ENCODE peak calls at places on chromosomes 16 and 17, in seven cellular contexts. Y is transverse colon, Q is stomach, U is endothelial cell of umbilical vein, I is sigmoid colon, K is prostate gland, G is breast epithelium. D is an unnamed sample. For H3K27me3, the result is how much of the 10 kb centered on the place peaks cover.

GRCh38 chr16:58377932-58378331 is 14.3 kb upstream of the GINS3 start:
- DNase-seq in I (no peak), U (peak), K (no peak), G (no peak), Y (no peak), Q (no peak), D (no peak)

GRCh38 chr16:87653234-87653633 is 50.9 kb downstream of the JPH3 start:
- DNase-seq in I (no peak), U (no peak), Q (no peak), K (no peak), Y (no peak), G (no peak), D (no peak)

GRCh38 chr16:67548265-67549126 is 13.8 kb upstream of the CTCF start:
- DNase-seq in Y (no peak), U (peak), G (no peak), K (no peak), Q (no peak), I (peak), D (peak)

GRCh38 chr17:17393976-17394375 is 82.8 kb upstream of the MED9 start:
- DNase-seq in Q (no peak), K (no peak), G (no peak), U (no peak), Y (no peak), I (no peak), D (peak)

GRCh38 chr16:24041834-24042631 is 206.2 kb downstream of the PRKCB start:
- DNase-seq in U (peak), G (no peak), I (no peak), Y (peak), Q (peak), K (peak), D (peak)

GRCh38 chr16:13376174-13376573 is 474.8 kb downstream of the SHISA9 start:
- DNase-seq in K (no peak), G (no peak), U (no peak), I (no peak), Q (no peak), Y (no peak), D (no peak)

GRCh38 chr16:23807028-23807427 is 28.8 kb upstream of the PRKCB start:
- DNase-seq in Y (no peak), K (no peak), I (no peak), U (no peak), G (no peak), Q (no peak), D (peak)

GRCh38 chr17:14306602-14307001 is 5.7 kb downstream of the HS3ST3B1 start:
- DNase-seq in U (no peak), K (no peak), Y (no peak), Q (no peak), G (no peak), I (no peak), D (no peak)

GRCh38 chr16:48950184-48950583 is 331.5 kb downstream of the CBLN1 start:
- DNase-seq in U (no peak), I (no peak), G (no peak), Y (no peak), K (no peak), Q (no peak), D (no peak)

GRCh38 chr17:55434721-55435120 is 13.1 kb upstream of the MMD start:
- DNase-seq in I (no peak), G (no peak), Y (no peak), Q (no peak), U (no peak), K (no peak), D (no peak)

GRCh38 chr17:82775033-82775823 is 23.4 kb downstream of the TBCD start:
- DNase-seq in I (peak), Y (peak), K (peak), G (peak), U (peak), Q (peak), D (peak)

GRCh38 chr17:37392024-37392590 is 14.5 kb downstream of the ACACA start:
- DNase-seq in I (no peak), Q (no peak), U (no peak), G (no peak), K (no peak), Y (no peak), D (no peak)

GRCh38 chr17:57921342-57921741 is 33.9 kb downstream of the CUEDC1 start:
- DNase-seq in K (no peak), U (no peak), Y (no peak), I (peak), Q (no peak), G (no peak), D (no peak)

GRCh38 chr16:70399951-70400350 is 38.9 kb downstream of the ST3GAL2 start:
- DNase-seq in U (no peak), Y (no peak), Q (no peak), G (no peak), I (no peak), K (no peak), D (no peak)

GRCh38 chr16:14164916-14165684 is 94.0 kb downstream of the MRTFB start:
- DNase-seq in Q (no peak), K (no peak), U (no peak), Y (no peak), G (no peak), I (no peak), D (no peak)

GRCh38 chr16:89785523-89786155 is 30.8 kb downstream of the FANCA start:
- DNase-seq in Y (peak), K (no peak), I (no peak), Q (no peak), U (no peak), G (no peak), D (no peak)

GRCh38 chr17:608911-609882 is 105.4 kb downstream of the VPS53 start:
- DNase-seq in Q (no peak), Y (no peak), U (no peak), I (no peak), K (no peak), G (no peak), D (no peak)

GRCh38 chr17:59413014-59413725 is 81.7 kb downstream of the YPEL2 start:
- DNase-seq in G (no peak), Q (no peak), I (no peak), K (no peak), Y (no peak), U (no peak), D (no peak)

GRCh38 chr17:80765241-80766022 is 220.8 kb downstream of the RPTOR start:
- DNase-seq in Q (no peak), Y (no peak), G (no peak), K (no peak), I (peak), U (no peak), D (no peak)

GRCh38 chr17:64455993-64456885 is 7.3 kb downstream of the MILR1 start:
- DNase-seq in I (no peak), Y (no peak), U (no peak), K (no peak), Q (no peak), G (no peak), D (no peak)

GRCh38 chr17:44079877-44080821 is 9.6 kb downstream of the G6PC3 start:
- DNase-seq in Q (no peak), U (no peak), Y (no peak), G (no peak), I (no peak), K (no peak), D (no peak)

GRCh38 chr17:1907818-1908698 is 78.3 kb downstream of the RPA1 start:
- DNase-seq in I (no peak), K (no peak), G (no peak), U (peak), Y (no peak), Q (no peak), D (no peak)

GRCh38 chr17:28552201-28552999 is at the start of gene UNC119:
- DNase-seq in Y (peak), K (peak), Q (peak), U (peak), I (peak), G (peak), D (peak)

DNA sequence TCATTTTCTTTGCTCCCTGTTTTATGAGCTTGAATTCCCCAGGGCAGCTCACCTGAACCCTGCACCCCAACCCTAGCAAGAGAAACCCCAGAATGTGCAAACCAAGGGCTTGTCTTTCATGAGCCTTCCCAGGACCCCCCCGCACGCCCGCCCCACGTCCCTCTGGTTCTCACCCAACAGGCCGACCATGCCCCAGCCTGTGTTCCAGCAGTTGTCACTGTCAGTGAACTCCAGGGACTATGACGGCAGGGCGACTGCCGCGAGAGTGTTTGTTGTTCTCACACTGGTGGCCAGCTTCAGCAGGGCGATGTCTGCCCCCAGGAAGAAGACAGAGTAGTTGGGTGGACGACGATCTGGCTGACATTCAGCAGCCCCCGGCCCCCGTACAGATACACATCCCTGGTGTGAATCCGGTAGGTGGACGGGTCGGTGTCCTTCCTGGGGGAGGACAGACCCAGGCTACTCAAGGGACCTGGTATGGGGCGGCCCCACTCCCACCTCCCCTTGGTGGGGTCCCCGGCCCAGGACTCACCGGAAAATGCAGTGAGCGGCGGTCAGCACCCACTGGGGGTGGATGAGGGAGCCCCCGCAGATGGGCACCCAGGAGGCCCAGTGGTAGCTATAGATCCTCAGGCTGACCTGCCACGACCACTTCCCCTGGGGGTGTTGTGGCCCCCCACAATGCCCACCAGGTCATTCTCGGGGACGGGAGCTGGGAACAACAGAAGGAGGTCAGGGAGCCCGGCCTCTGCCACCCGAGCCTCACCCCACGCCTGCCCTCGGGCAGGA is 20.1 kb downstream of the TPSD1 start:
- DNase-seq in K (no peak), U (no peak), I (no peak), Q (no peak), Y (no peak), G (no peak), D (no peak)
- H3K27me3 ChIP-seq in K (under half), U (under half), I (under half), Q (half or more), Y (under half), G (under half), D (half or more)

DNA sequence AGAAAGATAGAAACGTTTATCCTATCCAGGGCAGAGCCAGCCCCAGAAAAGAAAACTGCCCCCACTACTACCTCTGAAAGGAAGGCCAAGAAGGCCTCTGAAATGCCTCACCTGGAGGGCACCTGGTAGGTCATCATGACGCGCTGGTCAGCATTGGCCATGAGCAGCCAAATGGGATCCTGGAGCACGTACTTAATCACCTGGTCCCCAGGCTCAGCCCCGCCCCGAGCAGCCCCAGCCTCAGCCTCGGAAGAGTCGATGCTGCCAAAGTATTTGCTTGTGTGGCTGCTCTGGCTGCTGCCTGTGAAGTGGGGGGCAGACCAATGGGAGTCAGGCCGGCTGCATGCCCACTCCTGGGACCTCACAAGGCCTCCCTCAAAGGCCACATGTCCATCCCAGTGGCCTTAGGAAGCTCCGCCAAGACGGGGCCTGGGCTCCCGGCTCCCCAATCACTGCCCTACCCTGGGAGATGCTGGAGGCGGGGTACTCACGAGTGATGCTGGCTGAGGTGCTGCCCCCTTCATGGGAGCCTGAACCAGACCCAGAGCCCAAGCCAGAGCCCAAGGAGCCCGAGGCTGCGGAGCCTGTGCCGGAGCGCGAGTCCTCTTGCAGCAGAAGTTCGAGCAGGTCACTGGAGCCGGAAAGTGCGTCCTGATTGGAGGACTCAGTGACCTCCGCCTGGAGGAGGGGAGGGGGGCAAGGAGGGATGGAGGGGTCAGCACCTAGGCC is 9.9 kb downstream of the PER1 start:
- DNase-seq in K (no peak), Q (no peak), U (no peak), G (no peak), I (peak), Y (no peak), D (no peak)
- TF ChIP-seq POLR2A in K (no peak), Q (no peak), U (no peak), G (no peak), I (no peak), Y (no peak), D (no peak)

DNA sequence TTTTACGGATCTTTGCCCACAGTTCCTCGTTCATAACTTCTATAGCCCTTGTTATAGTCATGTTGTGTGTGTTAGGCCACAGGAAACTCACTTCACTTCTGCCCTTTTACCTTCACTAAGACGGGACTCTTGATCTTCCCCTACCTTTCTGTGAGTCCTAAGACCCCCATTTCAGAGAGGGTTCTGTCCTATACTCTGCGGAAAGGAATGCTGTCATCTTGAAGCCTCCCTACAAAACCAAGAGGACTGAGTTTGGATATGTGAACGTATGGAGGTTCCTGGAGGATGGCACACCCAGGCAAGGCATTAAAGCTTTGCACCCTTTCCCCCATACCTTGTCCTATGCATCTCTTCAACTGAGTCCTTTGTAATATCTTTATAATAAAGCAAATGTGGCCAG is 3.7 kb downstream of the UBB start:
- DNase-seq in G (no peak), U (no peak), K (no peak), Y (no peak), Q (no peak), I (no peak), D (no peak)
- TF ChIP-seq POLR2AphosphoS5 in G (no peak), U (no peak), K (no peak), Y (no peak), Q (no peak), I (no peak), D (no peak)

DNA sequence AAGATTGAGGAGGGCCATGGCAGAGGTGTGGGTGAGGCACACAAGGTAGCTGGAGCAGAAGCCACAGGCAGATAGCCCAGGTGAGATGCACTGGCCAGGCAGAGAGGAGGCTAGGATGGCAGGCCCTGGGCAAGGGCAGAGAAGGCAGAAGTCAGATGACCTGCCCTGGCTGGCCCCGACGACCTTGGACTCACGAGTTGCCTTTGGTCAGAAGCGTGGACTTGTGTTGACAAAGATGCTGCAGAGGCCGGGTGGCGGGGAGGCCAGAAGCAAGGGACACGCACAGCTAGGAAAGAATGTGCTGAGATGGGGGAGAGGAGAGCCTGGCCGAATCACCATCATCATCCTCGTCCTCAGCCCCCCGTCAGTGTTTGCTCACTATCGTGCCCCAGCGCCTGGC is 123.7 kb downstream of the RBFOX3 start:
- DNase-seq in I (no peak), U (no peak), G (no peak), K (no peak), Y (no peak), Q (no peak), D (no peak)
- H3K27me3 ChIP-seq in I (under half), U (under half), G (under half), K (under half), Y (under half), Q (half or more), D (half or more)

DNA sequence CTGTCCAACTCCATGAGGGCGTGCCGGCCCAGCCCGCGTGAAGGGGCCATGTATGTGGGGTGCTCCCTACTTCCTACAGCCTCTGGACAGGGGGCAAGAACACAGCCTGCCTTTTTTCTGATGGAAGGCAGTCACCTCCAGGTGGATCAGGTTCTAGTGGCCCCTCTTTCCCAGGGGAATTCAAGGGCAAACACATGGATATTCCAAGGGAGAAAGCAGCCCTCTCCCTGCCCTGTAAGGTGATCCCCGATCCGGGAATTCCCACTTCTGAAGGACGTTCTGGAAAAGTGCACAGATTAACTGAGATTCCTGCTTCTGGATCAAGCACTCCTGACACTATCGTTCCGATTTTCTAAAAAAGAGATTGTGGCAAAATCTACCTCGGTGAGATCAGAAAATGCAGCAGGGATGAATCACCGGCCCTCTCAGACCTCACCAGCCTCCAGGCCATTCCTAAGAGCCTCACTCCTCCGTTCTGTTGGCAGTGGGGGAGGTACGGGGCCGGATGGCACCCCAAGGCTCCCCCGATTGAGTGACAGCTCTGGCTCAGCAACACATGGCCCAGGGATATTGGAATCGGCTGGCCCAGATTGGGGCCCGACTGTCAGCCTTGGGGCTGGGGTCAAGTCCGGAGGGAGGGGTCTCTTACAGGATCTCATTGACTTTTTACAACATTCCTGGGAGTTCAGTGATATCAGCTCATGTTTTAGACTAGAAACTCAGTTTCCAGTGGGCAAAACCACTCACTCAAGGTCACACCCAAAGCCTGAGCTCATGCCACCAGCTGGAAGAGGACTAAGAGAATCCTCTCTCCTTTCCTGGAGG is 12.3 kb downstream of the STX1B start:
- DNase-seq in U (no peak), G (no peak), Q (no peak), I (no peak), K (no peak), Y (no peak), D (no peak)
- TF ChIP-seq POLR2A in U (no peak), G (no peak), Q (no peak), I (no peak), K (no peak), Y (no peak), D (no peak)

DNA sequence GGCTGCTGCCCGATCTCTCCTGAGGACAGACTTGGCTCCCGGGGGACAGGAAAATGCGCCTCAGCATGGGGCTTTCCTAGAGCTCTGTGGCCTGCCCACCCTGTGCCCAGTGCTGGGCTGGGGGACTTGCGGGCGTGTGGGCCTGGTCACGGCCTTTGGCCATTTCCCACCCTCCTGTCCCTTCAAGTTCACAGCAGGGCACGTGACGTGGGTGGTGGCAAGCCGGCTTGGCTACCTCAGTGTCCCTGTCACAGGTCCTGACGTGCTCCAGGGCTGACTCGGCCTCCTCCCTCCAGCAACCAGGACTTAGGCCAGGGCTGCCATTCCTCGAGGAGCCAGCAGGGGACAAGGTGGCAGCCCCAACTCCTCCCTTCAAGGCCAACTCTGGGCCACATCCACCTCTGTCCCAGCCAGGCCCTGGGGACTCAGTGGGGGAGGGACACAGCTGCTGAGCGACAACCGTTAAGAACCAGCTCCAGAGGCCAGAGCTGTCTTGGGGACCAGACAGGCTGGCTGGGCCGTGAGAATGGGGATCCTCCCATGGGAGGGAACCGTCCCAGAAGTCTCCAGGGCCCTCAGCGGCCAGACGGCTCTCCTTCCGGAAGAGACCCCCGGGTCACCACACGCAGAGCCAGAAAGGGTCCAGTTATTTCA is 981 bp upstream of the UNC13D start:
- DNase-seq in G (peak), U (peak), I (peak), K (peak), Q (peak), Y (peak), D (peak)
- TF ChIP-seq POLR2AphosphoS5 in G (peak), U (peak), I (peak), K (peak), Q (peak), Y (peak), D (peak)

GRCh38 chr16:1101133-1101532 is 5.1 kb upstream of the C1QTNF8 start:
- DNase-seq in I (no peak), U (no peak), Q (no peak), G (no peak), Y (no peak), K (no peak), D (no peak)
- H3K27me3 ChIP-seq in I (under half), U (under half), Q (half or more), G (half or more), Y (half or more), K (under half), D (under half)